ENCODE peak calls at places on chromosome 15, in four cellular contexts. Y is AML-193, X is MM.1S, P is NCI-H345. K is an unnamed sample.

GRCh38 chr15:32029409-32029861 is 880 bp upstream of the CHRNA7 start:
- DNase-seq in Y (no peak), P (peak), X (peak), K (peak)

GRCh38 chr15:70585707-70586034 is 177.7 kb downstream of the UACA start:
- DNase-seq in Y (no peak), X (no peak), P (no peak), K (no peak)

GRCh38 chr15:101276501-101277037 is 716 bp downstream of the SELENOS start:
- DNase-seq in P (no peak), Y (peak), X (peak), K (peak)

GRCh38 chr15:101048191-101049011 is 129.2 kb downstream of the LRRK1 start:
- DNase-seq in X (no peak), P (no peak), Y (no peak), K (no peak)

GRCh38 chr15:43093026-43093425 is 12.8 kb downstream of the UBR1 start:
- DNase-seq in Y (peak), X (no peak), P (no peak), K (no peak)

GRCh38 chr15:63902671-63903035 is 68.9 kb upstream of the HERC1 start:
- DNase-seq in X (no peak), P (no peak), Y (no peak), K (no peak)

GRCh38 chr15:78059110-78059839 is 18.2 kb downstream of the TBC1D2B start:
- DNase-seq in P (no peak), Y (peak), X (no peak), K (no peak)

GRCh38 chr15:79130535-79131130 is 40.1 kb upstream of the RASGRF1 start:
- DNase-seq in X (no peak), Y (no peak), P (no peak), K (no peak)

GRCh38 chr15:93052090-93052892 is 36.7 kb downstream of the RGMA start:
- DNase-seq in Y (no peak), P (no peak), X (no peak), K (no peak)

GRCh38 chr15:61146643-61147230 is 82.4 kb downstream of the RORA start:
- DNase-seq in P (no peak), X (no peak), Y (no peak), K (no peak)

GRCh38 chr15:70217246-70218160 is 119.8 kb upstream of the TLE3 start:
- DNase-seq in Y (no peak), P (peak), X (no peak), K (no peak)

GRCh38 chr15:87710406-87710805 is 546.1 kb downstream of the NTRK3 start:
- DNase-seq in P (no peak), Y (no peak), X (no peak), K (no peak)

GRCh38 chr15:80674245-80674614 is 20.9 kb upstream of the ABHD17C start:
- DNase-seq in P (no peak), Y (peak), X (peak), K (peak)

GRCh38 chr15:55737373-55737772 is 5.6 kb downstream of the PRTG start:
- DNase-seq in P (no peak), Y (no peak), X (no peak), K (no peak)

GRCh38 chr15:43469867-43470266 is 23.1 kb downstream of the TP53BP1 start:
- DNase-seq in X (no peak), P (no peak), Y (no peak), K (no peak)

GRCh38 chr15:72342385-72342784 is 22.4 kb upstream of the CELF6 start:
- DNase-seq in P (no peak), X (no peak), Y (peak), K (peak)

GRCh38 chr15:52068004-52068403 is 44.6 kb downstream of the BCL2L10 start:
- DNase-seq in Y (no peak), X (no peak), P (no peak), K (no peak)

GRCh38 chr15:40891810-40892448 is 2.3 kb upstream of the VPS18 start:
- DNase-seq in X (peak), P (peak), Y (peak), K (peak)

GRCh38 chr15:45457641-45458539 is 64.7 kb downstream of the SLC30A4 start:
- DNase-seq in Y (peak), X (peak), P (peak), K (peak)

GRCh38 chr15:57165992-57166391 is 210.3 kb upstream of the CGNL1 start:
- DNase-seq in P (no peak), Y (no peak), X (no peak), K (peak)

GRCh38 chr15:81863157-81863556 is 182.7 kb downstream of the MEX3B start:
- DNase-seq in P (no peak), X (no peak), Y (no peak), K (no peak)

GRCh38 chr15:64895285-64896065 is 16.2 kb upstream of the ANKDD1A start:
- DNase-seq in X (peak), Y (peak), P (no peak), K (no peak)

GRCh38 chr15:61404567-61404966 is 175.5 kb upstream of the RORA start:
- DNase-seq in Y (no peak), X (peak), P (no peak), K (no peak)

K was measured in Calu3.